ENCODE peak calls at places on chromosome 17, in five cellular contexts. One of them, this sample, is unnamed.

GRCh38 chr17:9361572-9361955 is 214.1 kb downstream of the STX8 start:
- DNase-seq in right lobe of liver: no peak
- DNase-seq in GM04504: no peak
- DNase-seq in NCI-H774: no peak
- DNase-seq in posterior cingulate gyrus: no peak
- DNase-seq in this sample: no peak

GRCh38 chr17:9356488-9356911 is 219.1 kb downstream of the STX8 start:
- DNase-seq in right lobe of liver: no peak
- DNase-seq in GM04504: no peak
- DNase-seq in NCI-H774: peak; percentile 0
- DNase-seq in posterior cingulate gyrus: peak; percentile 18
- DNase-seq in this sample: no peak

GRCh38 chr17:75764711-75765421 is at the start of gene GALK1:
- DNase-seq in right lobe of liver: peak; percentile 81
- DNase-seq in GM04504: peak; percentile 25
- DNase-seq in NCI-H774: peak; percentile 71
- DNase-seq in posterior cingulate gyrus: peak; percentile 62
- DNase-seq in this sample: peak; percentile 88

GRCh38 chr17:28043296-28043695 is 819 bp downstream of the NLK start:
- DNase-seq in right lobe of liver: no peak
- DNase-seq in GM04504: no peak
- DNase-seq in NCI-H774: no peak
- DNase-seq in posterior cingulate gyrus: no peak
- DNase-seq in this sample: no peak

GRCh38 chr17:13266596-13266995 is 248.8 kb upstream of the ELAC2 start:
- DNase-seq in right lobe of liver: no peak
- DNase-seq in GM04504: peak; percentile 8
- DNase-seq in NCI-H774: no peak
- DNase-seq in posterior cingulate gyrus: no peak
- DNase-seq in this sample: no peak

GRCh38 chr17:4534928-4535666 is 20.1 kb downstream of the MYBBP1A start:
- DNase-seq in right lobe of liver: peak; percentile 55
- DNase-seq in GM04504: no peak
- DNase-seq in NCI-H774: no peak
- DNase-seq in posterior cingulate gyrus: peak; percentile 44
- DNase-seq in this sample: no peak

GRCh38 chr17:73493212-73493814 is 150.9 kb downstream of the SDK2 start:
- DNase-seq in right lobe of liver: no peak
- DNase-seq in GM04504: no peak
- DNase-seq in NCI-H774: no peak
- DNase-seq in posterior cingulate gyrus: no peak
- DNase-seq in this sample: no peak

GRCh38 chr17:76644995-76645394 is 1.4 kb upstream of the ST6GALNAC1 start:
- DNase-seq in right lobe of liver: no peak
- DNase-seq in GM04504: no peak
- DNase-seq in NCI-H774: no peak
- DNase-seq in posterior cingulate gyrus: no peak
- DNase-seq in this sample: no peak

GRCh38 chr17:65228287-65228686 is 91.1 kb downstream of the RGS9 start:
- DNase-seq in right lobe of liver: no peak
- DNase-seq in GM04504: no peak
- DNase-seq in NCI-H774: no peak
- DNase-seq in posterior cingulate gyrus: no peak
- DNase-seq in this sample: no peak

GRCh38 chr17:73697872-73698271 is 53.6 kb upstream of the SDK2 start:
- DNase-seq in right lobe of liver: peak; percentile 77
- DNase-seq in GM04504: no peak
- DNase-seq in NCI-H774: peak; percentile 82
- DNase-seq in posterior cingulate gyrus: no peak
- DNase-seq in this sample: no peak